ENCODE peak calls at places on chromosomes 12 and 14, in six cellular contexts. R, B, X, Y, T and G are unnamed samples.

GRCh38 chr12:9943244-9943643 is 11.1 kb upstream of the CLEC2A start:
- DNase-seq in R (no peak), B (no peak), X (no peak), Y (no peak), T (no peak), G (no peak)

GRCh38 chr14:75399819-75400678 is 27.8 kb upstream of the JDP2 start:
- DNase-seq in R (peak; percentile 94), B (peak; percentile 99), X (no peak), Y (peak; percentile 93), T (no peak), G (peak; percentile 97)

GRCh38 chr14:39268393-39268792 is 34.7 kb downstream of the MIA2 start:
- DNase-seq in R (no peak), B (no peak), X (no peak), Y (no peak), T (no peak), G (no peak)

GRCh38 chr14:68734231-68734732 is 58.6 kb downstream of the ZFP36L1 start:
- DNase-seq in R (no peak), B (no peak), X (peak; percentile 61), Y (no peak), T (peak; percentile 11), G (no peak)

GRCh38 chr12:54418441-54419087 is 502 bp downstream of the ITGA5 start:
- DNase-seq in R (no peak), B (no peak), X (no peak), Y (peak; percentile 71), T (no peak), G (no peak)

GRCh38 chr12:52582971-52583456 is 9.4 kb upstream of the KRT74 start:
- DNase-seq in R (peak; percentile 63), B (peak; percentile 33), X (peak; percentile 68), Y (no peak), T (peak; percentile 56), G (no peak)

GRCh38 chr14:104342435-104343293 is 204.3 kb downstream of the KIF26A start:
- DNase-seq in R (no peak), B (peak; percentile 20), X (no peak), Y (peak; percentile 49), T (no peak), G (peak; percentile 46)

GRCh38 chr14:99338313-99338712 is 66.3 kb upstream of the BCL11B start:
- DNase-seq in R (no peak), B (no peak), X (no peak), Y (no peak), T (no peak), G (no peak)

GRCh38 chr12:52233462-52234141 is 559 bp downstream of the KRT7 start:
- DNase-seq in R (no peak), B (peak; percentile 29), X (no peak), Y (no peak), T (no peak), G (no peak)

GRCh38 chr12:120421701-120422100 is 16.2 kb upstream of the COX6A1 start:
- DNase-seq in R (no peak), B (no peak), X (no peak), Y (no peak), T (no peak), G (no peak)

GRCh38 chr12:113127791-113128199 is 7.8 kb downstream of the RASAL1 start:
- DNase-seq in R (no peak), B (no peak), X (no peak), Y (no peak), T (no peak), G (no peak)

GRCh38 chr12:62986844-62987243 is 51.9 kb upstream of the PPM1H start:
- DNase-seq in R (no peak), B (no peak), X (no peak), Y (no peak), T (no peak), G (no peak)

GRCh38 chr12:121980892-121981272 is 40.8 kb upstream of the BCL7A start:
- DNase-seq in R (no peak), B (no peak), X (no peak), Y (no peak), T (no peak), G (no peak)

GRCh38 chr12:104006929-104007328 is 41.3 kb downstream of the TDG start:
- DNase-seq in R (no peak), B (no peak), X (no peak), Y (no peak), T (no peak), G (no peak)

GRCh38 chr12:110936367-110937103 is 16.2 kb upstream of the MYL2 start:
- DNase-seq in R (no peak), B (no peak), X (no peak), Y (no peak), T (no peak), G (no peak)

GRCh38 chr12:108890208-108890607 is 10.3 kb downstream of the DAO start:
- DNase-seq in R (no peak), B (no peak), X (no peak), Y (no peak), T (no peak), G (no peak)

GRCh38 chr12:57793920-57794319 is 11.3 kb downstream of the TSFM start:
- DNase-seq in R (no peak), B (no peak), X (no peak), Y (no peak), T (no peak), G (no peak)

GRCh38 chr12:11621797-11622423 is 27.6 kb upstream of the ETV6 start:
- DNase-seq in R (peak; percentile 22), B (no peak), X (peak; percentile 63), Y (no peak), T (peak; percentile 2), G (no peak)

GRCh38 chr12:123949118-123949774 is 23.4 kb downstream of the CCDC92 start:
- DNase-seq in R (no peak), B (no peak), X (no peak), Y (no peak), T (no peak), G (no peak)

GRCh38 chr14:55324812-55325211 is 53.6 kb downstream of the FBXO34 start:
- DNase-seq in R (no peak), B (no peak), X (no peak), Y (no peak), T (no peak), G (no peak)

GRCh38 chr14:55329999-55330710 is 58.9 kb downstream of the FBXO34 start:
- DNase-seq in R (no peak), B (no peak), X (no peak), Y (no peak), T (no peak), G (no peak)

GRCh38 chr14:55323910-55324309 is 52.7 kb downstream of the FBXO34 start:
- DNase-seq in R (no peak), B (no peak), X (no peak), Y (no peak), T (no peak), G (no peak)

GRCh38 chr14:55328317-55328716 is 57.1 kb downstream of the FBXO34 start:
- DNase-seq in R (no peak), B (no peak), X (no peak), Y (no peak), T (no peak), G (no peak)

DNA sequence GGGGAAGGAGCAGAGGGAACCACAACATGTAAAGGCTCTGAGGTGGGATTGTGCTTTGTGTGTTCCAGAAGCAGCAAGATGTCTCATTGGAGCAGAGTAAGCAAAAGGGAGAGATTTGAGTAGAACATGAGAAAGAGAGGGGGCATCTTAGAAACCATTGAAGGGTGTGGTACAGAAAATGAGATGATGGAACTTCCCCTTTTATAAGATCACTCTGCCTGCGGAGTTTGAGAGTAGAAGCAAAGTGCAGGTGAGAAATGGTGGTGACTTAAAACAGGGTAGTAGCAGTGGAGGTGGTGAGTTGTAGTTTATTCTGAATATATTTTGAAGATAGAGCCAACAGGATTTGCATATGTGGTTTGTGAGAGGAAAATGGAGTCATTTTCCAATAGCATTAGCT is 56.0 kb downstream of the FBXO34 start:
- DNase-seq in R (no peak), B (no peak), X (no peak), Y (no peak), T (no peak), G (no peak)
- H3K4me1 ChIP-seq in R (peaks cover 9% of the 10 kb centered on the region), B (peaks cover under 1% of the 10 kb centered on the region), X (peaks cover 21% of the 10 kb centered on the region), Y (peaks cover 4% of the 10 kb centered on the region), T (peaks cover 2% of the 10 kb centered on the region), G (peaks cover 5% of the 10 kb centered on the region)

GRCh38 chr12:100145643-100146042 is 3.0 kb upstream of the BLTP3B start:
- DNase-seq in R (no peak), B (no peak), X (no peak), Y (no peak), T (no peak), G (no peak)

GRCh38 chr12:100142851-100143559 is at the start of gene BLTP3B:
- DNase-seq in R (peak; percentile 94), B (peak; percentile 92), X (peak; percentile 91), Y (peak; percentile 98), T (peak; percentile 86), G (peak; percentile 98)

GRCh38 chr12:100141998-100142850 is 450 bp downstream of the BLTP3B start:
- DNase-seq in R (peak; percentile 68), B (peak; percentile 48), X (peak; percentile 59), Y (peak; percentile 79), T (peak; percentile 25), G (peak; percentile 66)

GRCh38 chr12:100138048-100138907 is 4.4 kb downstream of the BLTP3B start:
- DNase-seq in R (no peak), B (no peak), X (no peak), Y (no peak), T (no peak), G (no peak)

GRCh38 chr12:100141666-100141997 is 1.0 kb downstream of the BLTP3B start:
- DNase-seq in R (no peak), B (no peak), X (no peak), Y (no peak), T (no peak), G (no peak)
- H3K27ac ChIP-seq in R (peak overlapping the region; percentile 96), B (peak overlapping the region; percentile 86), X (peak overlapping the region; percentile 89), Y (peak overlapping the region; percentile 97), T (peak overlapping the region; percentile 90), G (peak overlapping the region; percentile 99)

GRCh38 chr12:94799136-94799535 is 148.8 kb upstream of the TMCC3 start:
- DNase-seq in R (no peak), B (no peak), X (no peak), Y (no peak), T (no peak), G (no peak)
- H3K4me1 ChIP-seq in R (no peaks in the 10 kb centered on the region), B (no peaks in the 10 kb centered on the region), X (no peaks in the 10 kb centered on the region), Y (peaks cover 3% of the 10 kb centered on the region), T (no peaks in the 10 kb centered on the region), G (no peaks in the 10 kb centered on the region)

GRCh38 chr14:84807673-84808072 is 722.3 kb upstream of the FLRT2 start:
- DNase-seq in R (no peak), B (no peak), X (no peak), Y (no peak), T (no peak), G (no peak)

GRCh38 chr14:84809158-84809557 is 720.8 kb upstream of the FLRT2 start:
- DNase-seq in R (no peak), B (no peak), X (no peak), Y (no peak), T (no peak), G (no peak)

GRCh38 chr14:84806627-84807026 is 723.3 kb upstream of the FLRT2 start:
- DNase-seq in R (no peak), B (no peak), X (no peak), Y (no peak), T (no peak), G (no peak)

GRCh38 chr14:84804498-84805294 is 725.2 kb upstream of the FLRT2 start:
- DNase-seq in R (no peak), B (no peak), X (no peak), Y (no peak), T (no peak), G (no peak)
- H3K27ac ChIP-seq in R (no peak overlapping the region), B (no peak overlapping the region), X (no peak overlapping the region), Y (no peak overlapping the region), T (no peak overlapping the region), G (no peak overlapping the region)